ENCODE peak calls at places on chromosomes 11 and 22, in four cellular contexts. J, R, X and K are unnamed samples. For H3K4me1, the result is how much of the 10 kb centered on the place peaks cover.

GRCh38 chr11:85595285-85595884 is 31.8 kb downstream of the DLG2 start:
- DNase-seq in X (peak), R (no peak), J (no peak), K (no peak)

GRCh38 chr11:63839508-63840355 is 822 bp downstream of the MARK2 start:
- DNase-seq in R (peak), J (no peak), X (no peak), K (peak)

GRCh38 chr11:99327527-99327926 is 306.8 kb downstream of the CNTN5 start:
- DNase-seq in R (no peak), X (no peak), J (no peak), K (no peak)

GRCh38 chr11:69319255-69320106 is 25.5 kb downstream of the MYEOV start:
- DNase-seq in J (no peak), R (no peak), X (no peak), K (no peak)

GRCh38 chr11:69242583-69242940 is 51.4 kb upstream of the MYEOV start:
- DNase-seq in R (no peak), X (no peak), J (no peak), K (no peak)

GRCh38 chr11:75813622-75814039 is 1.4 kb upstream of the UVRAG start:
- DNase-seq in R (no peak), X (no peak), J (no peak), K (no peak)

GRCh38 chr11:62853279-62853965 is 14.0 kb upstream of the WDR74 start:
- DNase-seq in J (no peak), X (no peak), R (no peak), K (no peak)

GRCh38 chr11:58179648-58180047 is 9.2 kb upstream of the OR9Q2 start:
- DNase-seq in R (no peak), X (no peak), J (no peak), K (no peak)

GRCh38 chr22:46352691-46353386 is 17.3 kb downstream of the TRMU start:
- DNase-seq in J (no peak), R (peak), X (peak), K (peak)

GRCh38 chr11:83724704-83725114 is 438.5 kb upstream of the CCDC90B start:
- DNase-seq in J (no peak), R (no peak), X (peak), K (no peak)

DNA sequence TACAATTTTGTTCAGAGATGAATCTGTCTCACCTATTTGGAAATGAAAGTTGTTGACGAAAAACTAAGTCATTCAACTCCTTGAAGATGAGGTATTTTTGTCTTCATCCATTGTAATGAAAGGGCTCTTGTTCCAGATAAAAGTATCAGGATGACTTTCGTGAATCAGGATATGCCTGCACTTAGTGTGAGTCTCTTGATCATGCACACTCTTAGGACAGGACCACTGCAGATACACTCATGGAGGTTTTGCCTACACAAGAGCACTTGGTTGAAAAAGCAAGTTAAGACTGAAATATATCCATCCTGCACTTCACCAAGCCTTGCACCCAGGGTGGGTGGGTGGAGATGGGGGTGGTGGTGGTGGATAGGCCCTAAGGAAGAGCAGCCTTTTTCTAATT is 120.8 kb upstream of the MTMR2 start:
- DNase-seq in R (no peak), X (no peak), J (no peak), K (no peak)
- H3K4me1 ChIP-seq in R (under half), X (under half), J (under half), K (under half)

DNA sequence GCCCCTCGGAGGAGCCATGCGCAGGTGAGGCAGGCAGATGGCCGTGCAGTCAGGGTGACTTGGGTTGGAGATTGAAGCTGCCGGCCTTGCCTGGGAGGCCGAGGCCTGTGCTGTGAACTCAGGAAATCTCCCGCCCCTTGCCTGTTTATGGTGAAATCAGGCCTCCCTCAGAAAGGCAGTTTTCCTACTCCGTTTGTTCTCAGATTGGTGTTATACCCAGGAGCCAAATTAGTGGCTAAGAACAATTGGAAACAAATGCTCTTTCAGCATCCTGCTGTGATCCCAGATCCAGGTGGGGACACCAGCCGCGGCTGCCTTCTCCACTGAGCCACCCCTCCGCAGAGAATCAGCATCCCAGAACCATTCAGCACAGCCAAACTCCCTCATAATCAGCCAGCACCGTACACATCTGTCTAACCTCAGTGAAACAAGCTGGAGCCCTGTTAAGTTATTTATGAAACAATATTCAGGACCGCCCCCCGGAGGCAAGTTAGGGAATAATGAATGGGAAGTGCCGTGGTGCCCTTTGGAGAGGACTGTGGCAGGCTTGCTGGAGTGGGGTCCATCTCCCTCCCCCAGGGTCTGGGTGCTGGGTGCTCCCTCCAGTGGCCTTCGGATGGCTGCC is 60.0 kb downstream of the PKNOX2 start:
- DNase-seq in R (no peak), X (peak), J (peak), K (peak)
- TF ChIP-seq CTCF in R (peak), X (peak), J (peak), K (peak)

DNA sequence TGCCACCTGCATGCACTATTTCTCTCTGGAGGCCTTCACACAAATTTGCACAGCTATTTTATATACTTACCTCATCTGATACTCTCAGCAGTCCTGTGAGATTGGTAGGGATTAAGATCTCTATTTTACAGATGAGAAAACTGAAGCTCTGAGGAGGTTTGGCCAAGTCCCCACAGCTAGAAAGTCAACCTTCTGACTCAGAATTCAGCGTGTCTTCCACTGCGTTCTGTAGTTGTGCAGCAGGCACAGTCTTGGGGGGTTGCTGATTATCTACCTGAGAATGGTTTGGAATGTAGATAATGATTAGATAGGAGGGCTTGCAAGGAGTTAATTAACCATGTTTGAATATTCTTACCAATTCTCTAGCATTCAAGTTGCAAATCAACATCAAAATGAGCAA is 2.5 kb upstream of the SORL1 start:
- DNase-seq in J (no peak), X (no peak), R (no peak), K (no peak)
- H3K4me1 ChIP-seq in J (under half), X (under half), R (under half), K (under half)

DNA sequence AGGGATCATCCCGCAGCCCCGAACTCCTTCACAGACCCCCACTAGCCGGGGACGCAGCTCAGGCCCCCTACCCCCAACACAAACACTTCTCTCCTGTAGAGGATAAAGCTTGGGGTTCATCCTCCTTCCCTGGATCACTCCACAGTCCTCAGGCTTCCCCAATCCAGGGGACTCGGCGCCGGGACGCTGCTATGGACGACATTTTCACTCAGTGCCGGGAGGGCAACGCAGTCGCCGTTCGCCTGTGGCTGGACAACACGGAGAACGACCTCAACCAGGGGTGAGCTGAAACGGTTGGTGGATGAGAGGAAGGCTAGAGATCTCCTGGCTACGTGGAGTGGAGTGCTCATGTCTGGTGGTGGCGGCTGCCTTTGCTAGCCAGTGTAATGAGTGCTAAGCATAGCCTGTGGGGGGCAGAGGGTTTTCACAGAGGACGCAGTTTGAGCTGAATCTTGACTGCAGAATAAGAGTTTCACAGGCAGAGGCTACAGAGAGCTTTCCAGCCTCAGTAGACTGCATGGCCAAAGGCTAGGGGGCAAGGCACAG is 580 bp downstream of the ILK start:
- DNase-seq in X (peak), J (peak), R (no peak), K (no peak)
- TF ChIP-seq CTCF in X (peak), J (peak), R (peak), K (peak)

DNA sequence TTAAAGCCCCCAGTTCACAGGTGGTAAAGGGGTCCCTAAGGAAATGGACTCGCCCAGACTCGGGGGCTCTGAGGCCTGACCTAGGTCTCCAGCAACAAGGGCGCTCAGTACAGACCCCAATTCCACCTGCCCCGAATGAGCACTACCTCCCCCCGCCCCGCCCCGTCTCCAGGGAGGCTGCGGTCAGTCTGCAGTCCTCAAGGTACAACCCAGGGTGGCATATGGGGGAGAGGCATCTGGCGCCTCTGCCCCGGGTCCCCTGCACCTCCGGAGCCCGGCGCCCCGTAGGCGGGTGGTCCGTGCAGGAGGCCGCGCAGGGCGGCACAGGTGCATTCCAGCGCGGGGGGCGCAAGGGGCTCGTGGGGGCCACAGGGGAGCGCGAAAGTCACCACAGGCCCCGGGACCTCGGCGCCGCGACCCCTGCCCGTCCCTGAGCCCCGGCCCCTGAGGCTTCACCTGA is 361 bp downstream of the CTSD start:
- DNase-seq in J (no peak), X (no peak), R (peak), K (peak)
- H3K4me1 ChIP-seq in J (half or more), X (under half), R (under half), K (under half)

DNA sequence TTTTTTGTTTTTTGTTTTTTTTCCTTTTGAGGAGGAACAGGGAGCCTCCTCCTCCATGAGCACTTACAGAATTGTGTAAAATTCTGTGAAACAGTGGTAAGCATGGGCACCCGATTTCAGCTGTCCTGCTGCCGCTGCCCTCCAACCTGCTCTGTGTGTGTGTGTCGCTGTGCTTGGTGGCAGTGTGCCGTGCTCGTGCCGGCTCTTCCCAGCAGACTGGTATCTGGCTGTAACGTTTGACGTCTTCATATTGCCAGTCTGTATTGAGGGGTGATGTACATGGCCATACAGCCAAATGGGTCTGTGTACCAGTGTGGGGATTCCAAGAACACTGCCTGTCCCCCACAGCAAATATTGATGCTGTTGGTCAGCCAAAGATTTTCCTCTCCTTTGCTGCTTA is 97.1 kb downstream of the CWC15 start:
- DNase-seq in X (no peak), R (no peak), J (no peak), K (no peak)
- TF ChIP-seq CTCF in X (no peak), R (no peak), J (no peak), K (no peak)

GRCh38 chr11:13094930-13095687 is 86.0 kb downstream of the RASSF10 start:
- DNase-seq in J (no peak), X (no peak), R (no peak), K (no peak)
- H3K4me1 ChIP-seq in J (under half), X (under half), R (under half), K (under half)